ENCODE peak calls at places on chromosomes 11 and 22, in six cellular contexts. D, Y, J, C, N and P are unnamed samples.

GRCh38 chr22:46109474-46110003 is 40.8 kb upstream of the PPARA start:
- DNase-seq in D (no peak), Y (no peak), J (no peak), C (no peak), N (no peak), P (no peak)

GRCh38 chr22:17260950-17261349 is 41.7 kb upstream of the ADA2 start:
- DNase-seq in D (peak; percentile 23), Y (no peak), J (no peak), C (no peak), N (no peak), P (no peak)

GRCh38 chr11:82474876-82475275 is 258.8 kb downstream of the FAM181B start:
- DNase-seq in D (no peak), Y (no peak), J (no peak), C (no peak), N (no peak), P (no peak)

GRCh38 chr11:3178349-3178748 is 13.2 kb upstream of the OSBPL5 start:
- DNase-seq in D (no peak), Y (no peak), J (no peak), C (no peak), N (no peak), P (no peak)

GRCh38 chr11:70531281-70532065 is 133.1 kb downstream of the CTTN start:
- DNase-seq in D (peak; percentile 59), Y (no peak), J (no peak), C (no peak), N (no peak), P (no peak)

GRCh38 chr22:36445158-36445668 is 36.2 kb downstream of the TXN2 start:
- DNase-seq in D (no peak), Y (no peak), J (no peak), C (peak; percentile 87), N (no peak), P (peak; percentile 76)

GRCh38 chr11:93652161-93652597 is 9.3 kb upstream of the CEP295 start:
- DNase-seq in D (no peak), Y (no peak), J (peak; percentile 6), C (peak; percentile 28), N (no peak), P (peak; percentile 56)

GRCh38 chr11:115980336-115980735 is 476.1 kb upstream of the CADM1 start:
- DNase-seq in D (no peak), Y (no peak), J (no peak), C (no peak), N (no peak), P (no peak)

GRCh38 chr11:57493507-57494503 is 21.7 kb downstream of the SLC43A1 start:
- DNase-seq in D (peak; percentile 68), Y (peak; percentile 70), J (peak; percentile 99), C (no peak), N (peak; percentile 64), P (no peak)

GRCh38 chr22:30044369-30044768 is 35.9 kb upstream of the HORMAD2 start:
- DNase-seq in D (no peak), Y (no peak), J (no peak), C (peak; percentile 59), N (no peak), P (peak; percentile 87)

GRCh38 chr11:68008381-68009337 is 1.5 kb upstream of the ALDH3B1 start:
- DNase-seq in D (no peak), Y (no peak), J (no peak), C (no peak), N (no peak), P (no peak)

GRCh38 chr11:45041556-45041955 is 90.9 kb upstream of the TP53I11 start:
- DNase-seq in D (peak; percentile 85), Y (no peak), J (no peak), C (no peak), N (no peak), P (no peak)

GRCh38 chr11:87878373-87878779 is 296.9 kb downstream of the RAB38 start:
- DNase-seq in D (no peak), Y (no peak), J (no peak), C (peak; percentile 20), N (no peak), P (peak; percentile 39)

GRCh38 chr22:44669725-44670027 is 32.3 kb upstream of the PRR5 start:
- DNase-seq in D (no peak), Y (no peak), J (peak; percentile 81), C (no peak), N (no peak), P (peak; percentile 75)

GRCh38 chr11:61148016-61148640 is 13.1 kb downstream of the VPS37C start:
- DNase-seq in D (no peak), Y (no peak), J (no peak), C (no peak), N (no peak), P (no peak)

GRCh38 chr11:77068461-77069335 is 1.9 kb downstream of the CAPN5 start:
- DNase-seq in D (no peak), Y (no peak), J (no peak), C (no peak), N (no peak), P (no peak)

GRCh38 chr22:37740455-37741311 is 43.8 kb downstream of the TRIOBP start:
- DNase-seq in D (no peak), Y (no peak), J (no peak), C (no peak), N (peak; percentile 18), P (no peak)

GRCh38 chr22:24002849-24003248 is 2.4 kb downstream of the GSTT4 start:
- DNase-seq in D (no peak), Y (no peak), J (peak; percentile 71), C (no peak), N (no peak), P (no peak)

GRCh38 chr11:123426766-123427165 is 3.3 kb upstream of the GRAMD1B start:
- DNase-seq in D (no peak), Y (no peak), J (no peak), C (no peak), N (no peak), P (no peak)

GRCh38 chr11:32032478-32032877 is 58.4 kb upstream of the RCN1 start:
- DNase-seq in D (no peak), Y (no peak), J (no peak), C (no peak), N (no peak), P (no peak)

GRCh38 chr22:29443861-29444431 is 5.6 kb downstream of the RFPL1 start:
- DNase-seq in D (no peak), Y (no peak), J (no peak), C (no peak), N (no peak), P (peak; percentile 34)

GRCh38 chr11:107741044-107741823 is 29.4 kb upstream of the SLN start:
- DNase-seq in D (peak; percentile 29), Y (peak; percentile 34), J (peak; percentile 11), C (peak; percentile 19), N (no peak), P (no peak)

GRCh38 chr11:38460429-38460828 is 1862.4 kb upstream of the RAG2 start:
- DNase-seq in D (no peak), Y (no peak), J (no peak), C (peak; percentile 5), N (no peak), P (no peak)